ENCODE peak calls at places on chromosome 14, in seven cellular contexts. M, T, E, V, O, X and A are unnamed samples.

GRCh38 chr14:42490536-42490935 is 883.9 kb downstream of the LRFN5 start:
- DNase-seq in O (peak; percentile 50), X (no peak), T (peak; percentile 9), V (peak; percentile 79), E (no peak), M (peak; percentile 11), A (no peak)

GRCh38 chr14:56120091-56120632 is 2.0 kb downstream of the PELI2 start:
- DNase-seq in X (no peak), V (peak; percentile 70), O (no peak), M (peak; percentile 49), T (peak; percentile 53), E (peak; percentile 8), A (no peak)

GRCh38 chr14:71610149-71610548 is 322.1 kb upstream of the RGS6 start:
- DNase-seq in T (no peak), O (no peak), V (peak; percentile 60), M (no peak), E (no peak), X (no peak), A (no peak)

GRCh38 chr14:92322516-92322915 is 449 bp upstream of the SLC24A4 start:
- DNase-seq in O (no peak), M (no peak), T (no peak), V (no peak), E (no peak), X (no peak), A (no peak)

GRCh38 chr14:80624581-80624980 is 317.0 kb downstream of the CEP128 start:
- DNase-seq in X (no peak), T (peak; percentile 23), M (no peak), V (no peak), O (peak; percentile 60), E (no peak), A (no peak)

GRCh38 chr14:78253986-78254385 is 83.8 kb downstream of the NRXN3 start:
- DNase-seq in T (peak; percentile 35), E (no peak), V (no peak), M (peak; percentile 3), X (no peak), O (peak; percentile 99), A (no peak)

GRCh38 chr14:38342803-38343202 is 86.9 kb upstream of the CLEC14A start:
- DNase-seq in O (peak; percentile 84), T (peak; percentile 88), X (no peak), V (peak; percentile 48), E (no peak), M (peak; percentile 29), A (no peak)

GRCh38 chr14:23661542-23661941 is 25.4 kb downstream of the DHRS2 start:
- DNase-seq in E (no peak), V (no peak), T (no peak), X (no peak), O (no peak), M (no peak), A (no peak)

GRCh38 chr14:82488473-82488872 is 954.8 kb upstream of the SEL1L start:
- DNase-seq in M (no peak), X (no peak), E (no peak), V (no peak), O (no peak), T (no peak), A (no peak)

GRCh38 chr14:76828339-76829015 is 2.3 kb downstream of the LRRC74A start:
- DNase-seq in X (no peak), E (no peak), O (no peak), V (no peak), M (peak; percentile 18), T (peak; percentile 13), A (no peak)

GRCh38 chr14:76826122-76826521 is at the start of gene LRRC74A:
- DNase-seq in T (no peak), V (no peak), E (no peak), M (no peak), O (no peak), X (no peak), A (no peak)

GRCh38 chr14:76829650-76830421 is 3.6 kb downstream of the LRRC74A start:
- DNase-seq in M (peak; percentile 77), O (no peak), V (no peak), E (peak; percentile 77), X (no peak), T (peak; percentile 47), A (no peak)

GRCh38 chr14:76829016-76829365 is 2.8 kb downstream of the LRRC74A start:
- DNase-seq in E (peak; percentile 55), X (no peak), M (peak; percentile 64), T (peak; percentile 75), V (no peak), O (no peak), A (no peak)

GRCh38 chr14:76827696-76828301 is 1.6 kb downstream of the LRRC74A start:
- DNase-seq in M (peak; percentile 41), E (peak; percentile 51), X (no peak), T (peak; percentile 37), V (no peak), O (no peak), A (no peak)
- H3K4me3 ChIP-seq in M (peak overlapping the region; percentile 27), E (peak overlapping the region; percentile 50), X (no peak overlapping the region), T (peak overlapping the region; percentile 20), V (peak overlapping the region; percentile 40), O (peak overlapping the region; percentile 10), A (no peak overlapping the region)

DNA sequence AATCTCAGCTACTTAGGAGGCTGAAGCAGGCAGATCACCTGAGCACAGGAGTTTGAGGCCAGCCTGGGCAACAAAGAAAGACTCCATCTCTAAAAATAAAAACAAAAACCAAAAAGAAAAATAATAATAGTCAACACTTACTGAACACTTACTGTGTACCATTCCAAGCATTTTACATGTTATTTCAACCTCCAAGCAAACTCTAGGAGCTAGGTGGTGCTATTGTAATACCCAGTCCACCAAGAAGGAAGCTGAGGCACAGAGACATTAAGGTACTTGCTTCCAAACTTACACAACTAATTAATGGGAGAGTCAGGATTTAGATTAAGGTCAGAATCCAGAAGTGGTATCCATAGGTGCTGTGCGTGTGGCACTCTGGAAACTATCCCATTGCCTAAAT is 13.7 kb upstream of the OR6J1 start:
- DNase-seq in V (peak; percentile 78), M (peak; percentile 82), T (peak; percentile 84), E (no peak), X (no peak), O (peak; percentile 48), A (no peak)
- TF ChIP-seq CTCF in V (peak; percentile 65), M (peak; percentile 78), T (peak; percentile 68), E (peak; percentile 55), X (peak; percentile 48), O (peak; percentile 32), A (peak; percentile 25)

GRCh38 chr14:30191639-30192279 is 264.1 kb upstream of the PRKD1 start:
- DNase-seq in T (peak; percentile 65), X (no peak), M (peak; percentile 40), O (no peak), V (peak; percentile 34), E (no peak), A (no peak)
- H3K4me3 ChIP-seq in T (no peak overlapping the region), X (no peak overlapping the region), M (no peak overlapping the region), O (no peak overlapping the region), V (no peak overlapping the region), E (no peak overlapping the region), A (no peak overlapping the region)

GRCh38 chr14:51750542-51750941 is 98.8 kb downstream of the FRMD6 start:
- DNase-seq in X (no peak), V (no peak), M (no peak), O (no peak), T (no peak), E (no peak), A (no peak)
- TF ChIP-seq CTCF in X (peak; percentile 27), V (no peak), M (no peak), O (no peak), T (no peak), E (no peak), A (peak; percentile 14)

DNA sequence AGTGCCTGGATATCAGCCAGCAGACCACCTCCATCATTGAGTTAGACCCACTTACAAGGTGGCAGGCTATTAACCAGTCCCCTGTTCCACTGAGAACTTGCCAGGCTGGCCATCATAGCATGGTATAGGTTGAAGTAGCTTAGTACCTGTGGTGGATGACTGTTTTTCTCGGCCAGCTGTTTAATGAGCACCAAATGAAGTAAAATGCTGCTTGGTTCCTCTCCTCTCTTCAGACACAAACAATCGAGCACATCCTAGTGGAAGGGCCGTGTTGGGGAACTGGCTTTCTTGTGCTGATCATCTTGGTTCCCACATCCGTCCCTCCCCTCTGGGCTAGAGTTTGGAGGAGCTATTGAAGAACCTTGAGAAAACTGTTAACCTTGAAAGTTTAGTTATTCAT is 486.2 kb downstream of the RAD51B start:
- DNase-seq in X (no peak), M (no peak), T (no peak), V (no peak), O (no peak), E (no peak), A (no peak)
- H3K4me3 ChIP-seq in X (no peak overlapping the region), M (no peak overlapping the region), T (no peak overlapping the region), V (no peak overlapping the region), O (no peak overlapping the region), E (no peak overlapping the region), A (no peak overlapping the region)

GRCh38 chr14:20606190-20606901 is 15.2 kb upstream of the RNASE12 start:
- DNase-seq in E (peak; percentile 27), M (peak; percentile 70), X (no peak), T (peak; percentile 74), V (peak; percentile 15), O (no peak), A (no peak)
- TF ChIP-seq CTCF in E (peak; percentile 54), M (peak; percentile 91), X (peak; percentile 77), T (peak; percentile 83), V (peak; percentile 51), O (peak; percentile 44), A (peak; percentile 56)

DNA sequence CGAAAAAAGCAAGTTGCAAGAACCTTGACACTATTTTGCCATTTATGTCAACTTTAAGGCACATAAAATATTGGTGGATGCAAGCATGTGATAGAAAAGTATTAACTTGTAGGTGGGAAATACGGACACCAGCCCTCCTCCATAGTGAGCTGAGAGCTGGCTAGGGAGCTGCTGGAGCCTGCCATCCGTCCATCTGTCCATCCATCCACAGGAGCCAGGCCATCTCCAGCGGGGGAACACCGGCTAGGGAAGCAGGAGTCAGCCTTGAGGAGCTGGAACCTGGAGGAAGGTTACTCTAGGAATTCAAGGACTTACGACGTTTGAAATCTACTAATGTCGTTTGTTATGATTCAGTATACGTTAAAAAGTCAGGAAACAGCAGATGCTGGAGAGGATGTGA is 120.7 kb upstream of the C14orf180 start:
- DNase-seq in T (no peak), X (no peak), E (no peak), M (no peak), V (no peak), O (no peak), A (no peak)
- H3K4me3 ChIP-seq in T (no peak overlapping the region), X (no peak overlapping the region), E (no peak overlapping the region), M (no peak overlapping the region), V (no peak overlapping the region), O (no peak overlapping the region), A (no peak overlapping the region)

DNA sequence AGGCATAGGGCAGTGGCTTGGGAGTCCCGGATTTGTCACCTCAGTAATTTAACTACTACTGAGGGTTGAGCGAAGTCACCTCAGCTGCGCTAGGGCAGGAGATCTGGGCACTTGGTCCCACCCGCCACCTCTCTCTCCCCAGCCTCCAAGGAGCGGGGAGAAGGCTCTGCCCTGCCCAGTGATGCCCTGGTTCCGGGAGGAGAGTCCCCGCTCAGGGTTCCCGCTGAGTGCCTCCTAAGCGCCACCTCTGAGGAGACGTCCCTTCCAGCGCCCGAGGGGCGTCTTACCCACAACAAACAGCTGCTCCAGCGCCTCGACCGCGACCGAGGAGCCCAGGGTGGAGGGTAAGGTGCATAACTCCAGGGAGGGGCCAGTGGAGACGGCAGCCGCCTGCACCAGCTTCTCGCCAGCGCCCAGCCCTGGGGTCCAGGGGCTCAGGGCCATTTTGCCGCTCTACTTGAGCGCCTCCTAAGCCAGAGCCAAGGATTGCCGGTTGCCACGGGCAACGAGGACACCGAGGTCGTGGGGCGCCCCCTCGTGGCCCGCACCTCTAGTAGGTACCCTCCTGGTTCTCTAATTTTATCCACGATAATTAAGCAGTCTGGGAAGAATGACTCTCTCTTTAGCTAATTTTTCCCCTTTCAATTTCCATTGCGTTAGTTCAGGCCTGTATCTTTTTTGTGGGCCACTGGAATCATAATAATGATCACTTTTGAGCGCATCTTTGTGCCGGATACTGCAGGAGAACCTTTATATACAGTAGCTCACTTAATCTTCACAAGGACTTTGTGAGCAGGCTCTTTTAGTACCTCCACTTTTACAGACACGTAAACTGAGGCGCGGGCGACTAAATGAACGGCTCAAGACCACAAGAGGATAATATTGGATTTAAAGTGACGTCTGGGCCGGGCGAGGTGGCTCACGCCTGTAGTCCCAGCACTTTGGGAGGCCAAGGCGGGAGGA is at the start of gene CCDC175:
- DNase-seq in E (peak; percentile 61), V (peak; percentile 82), X (peak; percentile 7), O (peak; percentile 56), T (peak; percentile 74), M (peak; percentile 79), A (peak; percentile 35)
- TF ChIP-seq CTCF in E (peak; percentile 62), V (peak; percentile 85), X (peak; percentile 89), O (peak; percentile 82), T (peak; percentile 76), M (peak; percentile 67), A (peak; percentile 84)